ENCODE peak calls at places on chromosomes 1 and 21, in nine cellular contexts. T is AG09309, Z is GM10248, A is OCI-LY7, F is PC-3, I is upper lobe of right lung, X is BJ, L is SK-N-SH, G is NB4. M is an unnamed sample.

GRCh38 chr1:108916788-108917187 is 40.0 kb downstream of the GPSM2 start:
- DNase-seq in T (no peak), Z (no peak), A (no peak), F (no peak), I (no peak), X (no peak), L (no peak), G (no peak), M (no peak)

GRCh38 chr1:20730690-20731056 is 1.8 kb downstream of the SH2D5 start:
- DNase-seq in T (no peak), Z (peak; percentile 19), A (no peak), F (no peak), I (peak; percentile 55), X (no peak), L (peak; percentile 28), G (no peak), M (peak; percentile 39)

GRCh38 chr1:211621471-211622198 is 42.7 kb upstream of the SLC30A1 start:
- DNase-seq in T (no peak), Z (no peak), A (no peak), F (no peak), I (peak; percentile 46), X (no peak), L (no peak), G (no peak), M (no peak)

GRCh38 chr1:41498391-41498790 is 13.9 kb upstream of the EDN2 start:
- DNase-seq in T (no peak), Z (no peak), A (no peak), F (peak; percentile 70), I (no peak), X (no peak), L (no peak), G (no peak), M (no peak)

GRCh38 chr1:81213279-81213678 is 587.5 kb upstream of the ADGRL2 start:
- DNase-seq in T (no peak), Z (no peak), A (no peak), F (no peak), I (no peak), X (no peak), L (no peak), G (peak; percentile 26), M (no peak)

GRCh38 chr1:170711682-170712081 is 47.8 kb downstream of the PRRX1 start:
- DNase-seq in T (no peak), Z (no peak), A (no peak), F (peak; percentile 73), I (no peak), X (peak; percentile 88), L (no peak), G (no peak), M (no peak)

GRCh38 chr1:219563568-219563967 is 49.3 kb downstream of the ZC3H11B start:
- DNase-seq in T (no peak), Z (no peak), A (no peak), F (no peak), I (no peak), X (no peak), L (no peak), G (no peak), M (no peak)

GRCh38 chr1:95171270-95172245 is 54.4 kb downstream of the TLCD4 start:
- DNase-seq in T (no peak), Z (no peak), A (no peak), F (no peak), I (no peak), X (no peak), L (no peak), G (no peak), M (no peak)

GRCh38 chr1:71269823-71270222 is 189.0 kb upstream of the ZRANB2 start:
- DNase-seq in T (no peak), Z (no peak), A (no peak), F (peak; percentile 24), I (no peak), X (no peak), L (no peak), G (no peak), M (no peak)

GRCh38 chr1:209601809-209602657 is 18.5 kb downstream of the CAMK1G start:
- DNase-seq in T (no peak), Z (no peak), A (peak; percentile 15), F (peak; percentile 78), I (no peak), X (no peak), L (peak; percentile 55), G (peak; percentile 63), M (no peak)

GRCh38 chr1:83959824-83960441 is 39.0 kb downstream of the TTLL7 start:
- DNase-seq in T (peak; percentile 33), Z (no peak), A (no peak), F (no peak), I (no peak), X (peak; percentile 21), L (no peak), G (no peak), M (no peak)

GRCh38 chr1:237503292-237503691 is 387.4 kb downstream of the ZP4 start:
- DNase-seq in T (no peak), Z (no peak), A (no peak), F (peak; percentile 4), I (no peak), X (no peak), L (no peak), G (no peak), M (no peak)

GRCh38 chr21:42491328-42491727 is 4.7 kb downstream of the RSPH1 start:
- DNase-seq in T (no peak), Z (no peak), A (no peak), F (no peak), I (no peak), X (no peak), L (no peak), G (no peak), M (no peak)

GRCh38 chr1:13664451-13664850 is 35.5 kb upstream of the PRDM2 start:
- DNase-seq in T (no peak), Z (no peak), A (no peak), F (peak; percentile 30), I (no peak), X (no peak), L (no peak), G (no peak), M (peak; percentile 29)

GRCh38 chr1:184531296-184531695 is 144.5 kb downstream of the C1orf21 start:
- DNase-seq in T (no peak), Z (no peak), A (no peak), F (no peak), I (no peak), X (peak; percentile 54), L (no peak), G (no peak), M (no peak)

GRCh38 chr1:44037154-44037553 is 5.9 kb upstream of the SLC6A9 start:
- DNase-seq in T (no peak), Z (no peak), A (no peak), F (no peak), I (no peak), X (no peak), L (no peak), G (no peak), M (no peak)

GRCh38 chr1:203306089-203306969 is 1.0 kb downstream of the BTG2 start:
- DNase-seq in T (peak; percentile 47), Z (peak; percentile 58), A (peak; percentile 74), F (peak; percentile 65), I (peak; percentile 87), X (peak; percentile 70), L (peak; percentile 82), G (peak; percentile 30), M (peak; percentile 67)
- TF ChIP-seq CTCF in T (no peak), Z (peak; percentile 45), A (peak; percentile 62), F (no peak), I (no peak), X (peak; percentile 23), L (no peak), G (no peak), M (no peak)

GRCh38 chr1:204070895-204071294 is 2.0 kb upstream of the SOX13 start:
- DNase-seq in T (no peak), Z (no peak), A (no peak), F (no peak), I (no peak), X (no peak), L (no peak), G (no peak), M (no peak)

GRCh38 chr1:204075116-204075636 is 2.3 kb downstream of the SOX13 start:
- DNase-seq in T (no peak), Z (no peak), A (no peak), F (peak; percentile 26), I (peak; percentile 77), X (no peak), L (no peak), G (no peak), M (no peak)

GRCh38 chr1:204073837-204074273 is 940 bp downstream of the SOX13 start:
- DNase-seq in T (no peak), Z (no peak), A (no peak), F (peak; percentile 27), I (no peak), X (no peak), L (no peak), G (no peak), M (no peak)

GRCh38 chr1:204074274-204075115 is 1.6 kb downstream of the SOX13 start:
- DNase-seq in T (no peak), Z (no peak), A (no peak), F (peak; percentile 51), I (peak; percentile 81), X (no peak), L (peak; percentile 82), G (no peak), M (no peak)

DNA sequence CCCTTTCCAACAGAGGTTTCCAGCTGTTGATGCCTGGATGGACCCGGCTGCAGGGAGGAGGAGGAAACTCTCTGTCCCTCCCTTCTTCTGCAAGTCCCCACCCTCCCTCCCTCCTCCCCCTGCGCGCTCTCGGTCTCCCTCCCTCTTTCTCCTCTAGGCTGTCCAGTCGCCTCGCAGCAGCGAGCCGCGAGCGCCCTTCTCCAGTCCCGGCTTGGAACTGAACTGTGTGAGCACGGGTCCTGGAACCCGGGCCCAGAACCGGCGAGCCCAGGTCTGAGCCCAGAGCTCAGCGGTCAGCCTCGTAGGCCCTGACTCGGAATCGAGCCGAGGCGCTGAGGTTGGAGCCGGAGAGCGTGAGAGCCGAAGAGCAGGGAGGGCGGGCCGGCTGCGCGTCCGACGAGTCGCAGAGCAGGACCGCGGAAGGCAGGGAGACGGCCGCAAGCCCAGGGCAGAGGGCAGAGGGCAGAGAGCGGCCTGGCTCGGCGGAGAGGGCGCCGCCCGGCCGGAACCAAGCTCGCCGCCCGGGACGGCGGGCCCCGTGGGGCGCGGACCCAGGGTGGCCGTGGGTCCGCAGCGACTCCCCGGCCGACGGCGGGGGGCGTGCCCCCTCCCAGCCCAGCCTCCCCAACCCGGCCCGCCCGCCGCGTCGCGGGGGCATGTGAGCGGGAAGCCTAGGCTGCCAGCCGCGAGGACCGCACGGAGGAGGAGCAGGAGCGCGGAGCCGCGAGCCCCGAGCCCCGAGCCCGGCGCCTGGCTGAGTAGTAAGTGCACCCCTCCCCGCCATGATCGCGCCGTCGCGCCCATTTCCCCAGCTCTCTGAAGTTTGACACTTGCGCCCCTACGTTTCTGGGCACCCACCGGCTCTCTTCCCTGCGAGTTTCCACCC is at the start of gene SOX13:
- DNase-seq in T (peak; percentile 62), Z (no peak), A (no peak), F (peak; percentile 89), I (peak; percentile 93), X (no peak), L (peak; percentile 92), G (peak; percentile 21), M (peak; percentile 64)
- TF ChIP-seq CTCF in T (peak; percentile 39), Z (no peak), A (no peak), F (peak; percentile 32), I (peak; percentile 15), X (peak; percentile 43), L (peak; percentile 25), G (no peak), M (no peak)

GRCh38 chr1:235090406-235091069 is 38.1 kb downstream of the TOMM20 start:
- DNase-seq in T (no peak), Z (no peak), A (no peak), F (no peak), I (no peak), X (no peak), L (no peak), G (no peak), M (no peak)
- TF ChIP-seq CTCF in T (no peak), Z (no peak), A (no peak), F (no peak), I (no peak), X (no peak), L (no peak), G (no peak), M (no peak)

GRCh38 chr21:27759091-27759659 is 792.3 kb upstream of the ADAMTS5 start:
- DNase-seq in T (no peak), Z (no peak), A (no peak), F (peak; percentile 39), I (peak; percentile 66), X (no peak), L (no peak), G (no peak), M (no peak)
- TF ChIP-seq CTCF in T (peak; percentile 48), Z (peak; percentile 25), A (no peak), F (peak; percentile 64), I (peak; percentile 43), X (peak; percentile 54), L (peak; percentile 20), G (no peak), M (no peak)

M was measured in GM13976.